ENCODE peak calls at places on chromosome 9, in seven cellular contexts. Q is CD4-positive, alpha-beta T cell; X is fibroblast of mammary gland; J is Calu3; D is IMR-90; U is fibroblast of pulmonary artery; C is uterus. K is an unnamed sample.

GRCh38 chr9:18707078-18707477 is 233.1 kb downstream of the ADAMTSL1 start:
- DNase-seq in Q (no peak), X (peak), J (no peak), D (peak), U (peak), C (no peak), K (no peak)

GRCh38 chr9:20835364-20836286 is 151.6 kb downstream of the FOCAD start:
- DNase-seq in Q (no peak), X (peak), J (peak), D (peak), U (peak), C (no peak), K (peak)

GRCh38 chr9:72703574-72703973 is 182.2 kb downstream of the TMC1 start:
- DNase-seq in Q (no peak), X (peak), J (no peak), D (peak), U (no peak), C (no peak), K (no peak)

GRCh38 chr9:110752766-110753165 is 84.2 kb downstream of the MUSK start:
- DNase-seq in Q (no peak), X (peak), J (peak), D (peak), U (peak), C (no peak), K (peak)

GRCh38 chr9:8719833-8720486 is 920.4 kb upstream of the DMAC1 start:
- DNase-seq in Q (no peak), X (no peak), J (no peak), D (no peak), U (no peak), C (no peak), K (no peak)

GRCh38 chr9:34558341-34558740 is 31.2 kb downstream of the CNTFR start:
- DNase-seq in Q (no peak), X (no peak), J (no peak), D (no peak), U (no peak), C (no peak), K (no peak)

GRCh38 chr9:35611230-35611797 is 6.3 kb downstream of the TESK1 start:
- DNase-seq in Q (peak), X (peak), J (peak), D (peak), U (peak), C (peak), K (peak)

GRCh38 chr9:6667633-6668280 is 22.2 kb upstream of the GLDC start:
- DNase-seq in Q (no peak), X (peak), J (no peak), D (peak), U (peak), C (no peak), K (peak)

GRCh38 chr9:86794356-86795046 is 152.8 kb downstream of the GAS1 start:
- DNase-seq in Q (no peak), X (peak), J (no peak), D (peak), U (peak), C (peak), K (no peak)

GRCh38 chr9:37976714-37977477 is 73.0 kb upstream of the SLC25A51 start:
- DNase-seq in Q (no peak), X (peak), J (no peak), D (peak), U (peak), C (peak), K (peak)

GRCh38 chr9:76657265-76657664 is 107.0 kb upstream of the PCA3 start:
- DNase-seq in Q (no peak), X (peak), J (no peak), D (no peak), U (no peak), C (no peak), K (no peak)

GRCh38 chr9:134943836-134944235 is 26.1 kb upstream of the FCN1 start:
- DNase-seq in Q (no peak), X (no peak), J (no peak), D (no peak), U (no peak), C (no peak), K (no peak)

GRCh38 chr9:116837038-116837998 is 150.2 kb downstream of the TRIM32 start:
- DNase-seq in Q (no peak), X (no peak), J (peak), D (no peak), U (no peak), C (no peak), K (peak)

GRCh38 chr9:81312346-81312745 is 377.0 kb downstream of the TLE1 start:
- DNase-seq in Q (no peak), X (peak), J (no peak), D (no peak), U (peak), C (no peak), K (peak)

GRCh38 chr9:104970588-104970987 is 42.6 kb upstream of the ABCA1 start:
- DNase-seq in Q (no peak), X (peak), J (no peak), D (peak), U (peak), C (no peak), K (no peak)

GRCh38 chr9:110797611-110798010 is 129.0 kb downstream of the MUSK start:
- DNase-seq in Q (no peak), X (peak), J (no peak), D (peak), U (peak), C (no peak), K (no peak)

GRCh38 chr9:109186857-109187256 is 19.8 kb upstream of the FRRS1L start:
- DNase-seq in Q (no peak), X (no peak), J (no peak), D (no peak), U (no peak), C (no peak), K (no peak)

GRCh38 chr9:109194157-109194556 is 27.1 kb upstream of the FRRS1L start:
- DNase-seq in Q (no peak), X (peak), J (no peak), D (peak), U (no peak), C (no peak), K (no peak)

GRCh38 chr9:109191746-109192145 is 24.7 kb upstream of the FRRS1L start:
- DNase-seq in Q (no peak), X (no peak), J (no peak), D (no peak), U (no peak), C (no peak), K (no peak)

GRCh38 chr9:109190151-109190550 is 23.1 kb upstream of the FRRS1L start:
- DNase-seq in Q (no peak), X (no peak), J (no peak), D (peak), U (peak), C (no peak), K (no peak)

GRCh38 chr9:109192732-109193361 is 25.8 kb upstream of the FRRS1L start:
- DNase-seq in Q (no peak), X (no peak), J (peak), D (peak), U (peak), C (no peak), K (peak)
- TF ChIP-seq CTCF in Q (no peak), X (peak), J (peak), D (peak), U (peak), C (no peak), K (peak)

DNA sequence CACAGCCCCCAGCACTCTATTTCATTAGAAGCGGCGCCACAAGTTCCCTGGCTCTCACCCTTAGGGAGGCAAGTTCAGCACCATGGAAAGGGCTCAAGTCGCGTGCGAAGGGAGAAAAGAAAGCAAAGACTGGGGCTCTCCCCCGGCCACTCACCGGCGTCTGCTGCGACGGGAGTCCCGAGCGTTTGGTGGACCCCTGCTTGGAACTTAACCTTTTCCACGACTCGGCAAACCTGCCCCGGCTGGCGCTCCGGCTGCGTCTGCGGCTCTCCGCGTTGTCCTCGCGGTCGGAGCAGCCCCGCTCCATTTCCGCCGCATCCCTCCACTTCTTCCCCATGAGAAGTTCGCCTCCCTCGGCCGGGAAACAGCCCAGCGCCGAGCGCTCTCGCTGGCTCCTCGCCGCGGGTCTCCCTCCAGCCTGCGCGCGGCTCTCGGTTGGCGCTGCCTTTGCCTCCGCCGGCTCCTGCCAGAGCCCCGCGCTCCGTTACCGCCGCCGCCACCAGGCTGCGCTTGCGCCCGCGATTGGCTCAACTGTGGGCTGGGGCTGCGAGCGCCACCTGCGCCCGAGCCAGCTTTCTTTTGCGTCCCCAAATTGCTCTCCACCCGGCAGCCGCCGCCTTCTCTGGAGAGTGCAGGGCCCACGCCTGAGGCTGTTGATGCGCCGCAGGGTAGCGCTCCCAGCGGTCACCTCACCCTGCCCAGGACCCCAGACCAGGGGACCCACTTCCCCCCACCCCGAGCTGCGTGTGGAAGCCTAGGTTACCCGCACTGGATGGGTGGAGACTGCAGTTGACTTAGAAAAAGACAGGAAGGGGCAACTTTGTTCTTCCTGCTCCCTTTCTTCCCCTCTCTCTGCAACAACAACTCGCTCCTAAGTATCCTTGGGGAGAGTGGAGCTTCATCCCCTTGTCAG is 321.6 kb downstream of the CEMIP2 start:
- DNase-seq in Q (no peak), X (peak), J (peak), D (peak), U (peak), C (no peak), K (peak)
- TF ChIP-seq CTCF in Q (no peak), X (no peak), J (peak), D (no peak), U (no peak), C (no peak), K (no peak)

DNA sequence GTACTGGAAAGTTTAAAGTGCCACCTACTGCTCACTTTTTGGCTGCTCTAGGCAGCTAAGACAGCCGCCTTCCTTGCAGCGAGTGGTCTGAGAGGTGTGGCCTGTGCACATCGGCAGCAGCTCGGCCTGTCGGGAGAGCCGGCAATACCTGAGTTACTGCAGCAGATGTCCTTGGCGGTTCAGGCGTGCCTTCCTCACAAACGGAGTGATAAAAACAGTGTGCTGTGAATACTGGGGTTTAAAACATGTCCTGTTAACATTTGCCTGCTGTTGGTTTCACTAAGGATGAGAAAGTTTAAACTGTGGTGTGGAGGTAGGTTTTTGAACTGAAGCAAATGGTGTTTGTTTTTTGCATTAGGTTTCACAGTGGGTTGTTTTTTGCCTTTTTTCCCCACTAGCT is 12.9 kb downstream of the TRAF2 start:
- DNase-seq in Q (no peak), X (no peak), J (no peak), D (no peak), U (no peak), C (no peak), K (no peak)
- TF ChIP-seq CTCF in Q (no peak), X (no peak), J (no peak), D (no peak), U (no peak), C (no peak), K (no peak)

DNA sequence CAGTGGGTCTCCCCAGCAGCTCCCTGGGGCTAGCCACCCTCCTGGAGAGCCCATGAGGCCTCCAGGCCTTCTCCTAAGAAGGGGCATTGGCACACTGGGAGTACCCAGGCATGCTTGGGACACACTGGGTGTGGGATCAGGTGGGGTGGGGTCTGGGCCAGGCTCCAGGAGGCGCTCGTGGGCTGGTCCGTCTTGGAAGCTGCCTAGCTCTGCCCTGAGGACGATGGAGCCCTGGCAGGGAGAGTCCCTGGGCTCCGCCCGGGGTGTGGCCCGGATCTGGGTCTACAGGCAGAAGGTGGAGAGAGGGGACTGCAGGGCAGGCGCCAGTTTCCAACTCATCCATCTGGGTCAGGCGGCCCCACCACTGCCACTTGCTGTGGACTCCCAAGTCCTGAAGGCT is 2.4 kb downstream of the PRRX2 start:
- DNase-seq in Q (no peak), X (no peak), J (no peak), D (no peak), U (no peak), C (no peak), K (no peak)
- TF ChIP-seq CTCF in Q (no peak), X (no peak), J (no peak), D (no peak), U (no peak), C (no peak), K (no peak)

GRCh38 chr9:71073494-71073893 is 47.9 kb downstream of the TRPM3 start:
- DNase-seq in Q (no peak), X (no peak), J (no peak), D (no peak), U (no peak), C (no peak), K (no peak)
- TF ChIP-seq CTCF in Q (no peak), X (no peak), J (no peak), D (no peak), U (no peak), C (no peak), K (no peak)

GRCh38 chr9:114370251-114370984 is 17.4 kb downstream of the AKNA start:
- DNase-seq in Q (no peak), X (no peak), J (no peak), D (no peak), U (no peak), C (no peak), K (no peak)

GRCh38 chr9:114366334-114367128 is 21.3 kb downstream of the AKNA start:
- DNase-seq in Q (no peak), X (peak), J (no peak), D (peak), U (peak), C (no peak), K (peak)

GRCh38 chr9:114369567-114370240 is 18.1 kb downstream of the AKNA start:
- DNase-seq in Q (no peak), X (no peak), J (no peak), D (no peak), U (no peak), C (no peak), K (no peak)

GRCh38 chr9:114367406-114367805 is 20.4 kb downstream of the AKNA start:
- DNase-seq in Q (no peak), X (no peak), J (no peak), D (no peak), U (no peak), C (no peak), K (no peak)

GRCh38 chr9:114367823-114368609 is 19.8 kb downstream of the AKNA start:
- DNase-seq in Q (no peak), X (no peak), J (no peak), D (no peak), U (no peak), C (no peak), K (no peak)
- TF ChIP-seq CTCF in Q (no peak), X (no peak), J (no peak), D (no peak), U (no peak), C (no peak), K (no peak)